ENCODE peak calls at places on chromosomes 7 and 10, in ten cellular contexts. L, Y, T, Q, Z, U, E, J, N and F are unnamed samples.

GRCh38 chr7:96657347-96658010 is 52.2 kb downstream of the SEM1 start:
- DNase-seq in N (no peak), E (no peak), Q (no peak), U (no peak), J (peak), L (no peak), Z (no peak), T (peak), Y (no peak), F (no peak)

GRCh38 chr7:41116817-41117216 is 586.1 kb downstream of the INHBA start:
- DNase-seq in E (no peak), U (no peak), N (no peak), L (no peak), J (no peak), Z (no peak), Y (no peak), T (peak), Q (no peak), F (no peak)

GRCh38 chr10:11434323-11434722 is 177.1 kb downstream of the USP6NL start:
- DNase-seq in N (no peak), Z (no peak), Q (no peak), J (peak), T (no peak), E (no peak), U (no peak), Y (peak), L (no peak), F (no peak)

GRCh38 chr7:25636871-25637283 is 408.6 kb upstream of the NPVF start:
- DNase-seq in U (no peak), L (no peak), N (peak), J (no peak), Z (no peak), T (no peak), Q (no peak), Y (no peak), E (peak), F (no peak)

GRCh38 chr10:96327462-96327861 is 23.2 kb downstream of the DNTT start:
- DNase-seq in E (no peak), L (no peak), T (no peak), N (no peak), Y (no peak), J (no peak), Q (no peak), Z (no peak), U (no peak), F (no peak)

GRCh38 chr10:121597504-121598241 is 571 bp downstream of the FGFR2 start:
- DNase-seq in J (peak), Q (no peak), Z (no peak), Y (peak), U (peak), E (no peak), T (no peak), N (peak), L (no peak), F (no peak)

GRCh38 chr10:9198611-9199010 is 1144.1 kb downstream of the GATA3 start:
- DNase-seq in E (no peak), U (no peak), N (no peak), J (no peak), T (no peak), Z (no peak), Y (no peak), L (no peak), Q (no peak), F (no peak)

GRCh38 chr10:132746801-132747625 is 38.9 kb downstream of the NKX6-2 start:
- DNase-seq in L (no peak), Q (no peak), U (no peak), J (peak), N (peak), Z (no peak), Y (no peak), E (no peak), T (no peak), F (no peak)

GRCh38 chr7:1951600-1951999 is 281.1 kb downstream of the MAD1L1 start:
- DNase-seq in L (no peak), Y (no peak), T (no peak), Z (no peak), J (no peak), Q (no peak), U (no peak), E (no peak), N (no peak), F (no peak)

GRCh38 chr10:93160829-93161228 is 87.1 kb downstream of the CYP26A1 start:
- DNase-seq in E (no peak), Z (peak), Q (no peak), L (no peak), N (no peak), Y (no peak), J (no peak), U (no peak), T (peak), F (no peak)

GRCh38 chr7:115005942-115006341 is 84.0 kb downstream of the MDFIC start:
- DNase-seq in L (no peak), Z (no peak), N (no peak), Q (no peak), J (peak), T (no peak), E (no peak), U (no peak), Y (peak), F (no peak)

GRCh38 chr7:157875230-157876179 is 538.7 kb downstream of the DNAJB6 start:
- DNase-seq in Y (peak), Q (no peak), Z (no peak), E (no peak), N (peak), J (peak), L (peak), U (peak), T (peak), F (peak)

GRCh38 chr10:93336110-93336509 is 146.0 kb downstream of the MYOF start:
- DNase-seq in U (no peak), E (no peak), T (no peak), Y (no peak), N (no peak), Z (no peak), Q (no peak), J (no peak), L (no peak), F (no peak)